ENCODE peak calls at places on chromosomes 12 and 14, in eight cellular contexts. One of them, this sample, is unnamed.

GRCh38 chr12:27785882-27786570 is 6.0 kb upstream of the MANSC4 start:
- DNase-seq in K562: no peak
- DNase-seq in HepG2: no peak
- DNase-seq in HCT116: no peak
- DNase-seq in SK-N-SH: no peak
- DNase-seq in endothelial cell of umbilical vein: peak
- DNase-seq in GM12878: no peak
- DNase-seq in H1: no peak
- DNase-seq in this sample: peak

GRCh38 chr14:101071493-101071891 is 168.0 kb upstream of the RTL1 start:
- DNase-seq in K562: no peak
- DNase-seq in HepG2: no peak
- DNase-seq in HCT116: no peak
- DNase-seq in SK-N-SH: peak
- DNase-seq in endothelial cell of umbilical vein: no peak
- DNase-seq in GM12878: no peak
- DNase-seq in H1: no peak
- DNase-seq in this sample: no peak

GRCh38 chr12:57637364-57637763 is 4.4 kb upstream of the B4GALNT1 start:
- DNase-seq in K562: no peak
- DNase-seq in HepG2: no peak
- DNase-seq in HCT116: no peak
- DNase-seq in SK-N-SH: no peak
- DNase-seq in endothelial cell of umbilical vein: no peak
- DNase-seq in GM12878: no peak
- DNase-seq in H1: no peak
- DNase-seq in this sample: no peak

GRCh38 chr12:73083736-73084135 is 811.6 kb downstream of the TRHDE start:
- DNase-seq in K562: no peak
- DNase-seq in HepG2: no peak
- DNase-seq in HCT116: no peak
- DNase-seq in SK-N-SH: no peak
- DNase-seq in endothelial cell of umbilical vein: no peak
- DNase-seq in GM12878: no peak
- DNase-seq in H1: no peak
- DNase-seq in this sample: no peak

GRCh38 chr12:87981495-87981894 is 47.7 kb downstream of the C12orf50 start:
- DNase-seq in K562: no peak
- DNase-seq in HepG2: no peak
- DNase-seq in HCT116: no peak
- DNase-seq in SK-N-SH: no peak
- DNase-seq in endothelial cell of umbilical vein: no peak
- DNase-seq in GM12878: no peak
- DNase-seq in H1: no peak
- DNase-seq in this sample: no peak

GRCh38 chr12:64781374-64782029 is 22.3 kb upstream of the GNS start:
- DNase-seq in K562: no peak
- DNase-seq in HepG2: no peak
- DNase-seq in HCT116: no peak
- DNase-seq in SK-N-SH: peak
- DNase-seq in endothelial cell of umbilical vein: peak
- DNase-seq in GM12878: no peak
- DNase-seq in H1: no peak
- DNase-seq in this sample: no peak

GRCh38 chr12:70691018-70691672 is 53.9 kb upstream of the PTPRB start:
- DNase-seq in K562: no peak
- DNase-seq in HepG2: no peak
- DNase-seq in HCT116: no peak
- DNase-seq in SK-N-SH: no peak
- DNase-seq in endothelial cell of umbilical vein: peak
- DNase-seq in GM12878: no peak
- DNase-seq in H1: no peak
- DNase-seq in this sample: no peak

GRCh38 chr12:102372112-102372511 is 108.3 kb downstream of the IGF1 start:
- DNase-seq in K562: no peak
- DNase-seq in HepG2: no peak
- DNase-seq in HCT116: no peak
- DNase-seq in SK-N-SH: no peak
- DNase-seq in endothelial cell of umbilical vein: no peak
- DNase-seq in GM12878: no peak
- DNase-seq in H1: no peak
- DNase-seq in this sample: no peak

GRCh38 chr12:113221181-113221996 is at the start of gene TPCN1:
- DNase-seq in K562: peak
- DNase-seq in HepG2: peak
- DNase-seq in HCT116: peak
- DNase-seq in SK-N-SH: peak
- DNase-seq in endothelial cell of umbilical vein: peak
- DNase-seq in GM12878: peak
- DNase-seq in H1: peak
- DNase-seq in this sample: peak

GRCh38 chr12:1391722-1392121 is 202.7 kb downstream of the FBXL14 start:
- DNase-seq in K562: no peak
- DNase-seq in HepG2: no peak
- DNase-seq in HCT116: peak
- DNase-seq in SK-N-SH: no peak
- DNase-seq in endothelial cell of umbilical vein: no peak
- DNase-seq in GM12878: no peak
- DNase-seq in H1: no peak
- DNase-seq in this sample: no peak

GRCh38 chr12:9634177-9634803 is 26.6 kb upstream of the KLRB1 start:
- DNase-seq in K562: peak
- DNase-seq in HepG2: peak
- DNase-seq in HCT116: no peak
- DNase-seq in SK-N-SH: peak
- DNase-seq in endothelial cell of umbilical vein: peak
- DNase-seq in GM12878: no peak
- DNase-seq in H1: no peak
- DNase-seq in this sample: no peak

GRCh38 chr12:65943388-65944137 is 119.3 kb downstream of the HMGA2 start:
- DNase-seq in K562: no peak
- DNase-seq in HepG2: no peak
- DNase-seq in HCT116: no peak
- DNase-seq in SK-N-SH: no peak
- DNase-seq in endothelial cell of umbilical vein: no peak
- DNase-seq in GM12878: no peak
- DNase-seq in H1: no peak
- DNase-seq in this sample: no peak

GRCh38 chr12:56014205-56014604 is 6.6 kb upstream of the IKZF4 start:
- DNase-seq in K562: no peak
- DNase-seq in HepG2: no peak
- DNase-seq in HCT116: no peak
- DNase-seq in SK-N-SH: no peak
- DNase-seq in endothelial cell of umbilical vein: peak
- DNase-seq in GM12878: no peak
- DNase-seq in H1: no peak
- DNase-seq in this sample: no peak

GRCh38 chr14:21090194-21090939 is 8.1 kb downstream of the ZNF219 start:
- DNase-seq in K562: peak
- DNase-seq in HepG2: no peak
- DNase-seq in HCT116: no peak
- DNase-seq in SK-N-SH: peak
- DNase-seq in endothelial cell of umbilical vein: no peak
- DNase-seq in GM12878: no peak
- DNase-seq in H1: no peak
- DNase-seq in this sample: no peak

GRCh38 chr14:21087294-21088091 is 11.0 kb downstream of the ZNF219 start:
- DNase-seq in K562: no peak
- DNase-seq in HepG2: no peak
- DNase-seq in HCT116: no peak
- DNase-seq in SK-N-SH: peak
- DNase-seq in endothelial cell of umbilical vein: peak
- DNase-seq in GM12878: no peak
- DNase-seq in H1: no peak
- DNase-seq in this sample: peak

GRCh38 chr14:21089271-21089670 is 9.2 kb downstream of the ZNF219 start:
- DNase-seq in K562: no peak
- DNase-seq in HepG2: no peak
- DNase-seq in HCT116: no peak
- DNase-seq in SK-N-SH: peak
- DNase-seq in endothelial cell of umbilical vein: no peak
- DNase-seq in GM12878: no peak
- DNase-seq in H1: no peak
- DNase-seq in this sample: no peak

GRCh38 chr14:21089877-21090193 is 8.6 kb downstream of the ZNF219 start:
- DNase-seq in K562: no peak
- DNase-seq in HepG2: no peak
- DNase-seq in HCT116: no peak
- DNase-seq in SK-N-SH: no peak
- DNase-seq in endothelial cell of umbilical vein: no peak
- DNase-seq in GM12878: no peak
- DNase-seq in H1: no peak
- DNase-seq in this sample: no peak

DNA sequence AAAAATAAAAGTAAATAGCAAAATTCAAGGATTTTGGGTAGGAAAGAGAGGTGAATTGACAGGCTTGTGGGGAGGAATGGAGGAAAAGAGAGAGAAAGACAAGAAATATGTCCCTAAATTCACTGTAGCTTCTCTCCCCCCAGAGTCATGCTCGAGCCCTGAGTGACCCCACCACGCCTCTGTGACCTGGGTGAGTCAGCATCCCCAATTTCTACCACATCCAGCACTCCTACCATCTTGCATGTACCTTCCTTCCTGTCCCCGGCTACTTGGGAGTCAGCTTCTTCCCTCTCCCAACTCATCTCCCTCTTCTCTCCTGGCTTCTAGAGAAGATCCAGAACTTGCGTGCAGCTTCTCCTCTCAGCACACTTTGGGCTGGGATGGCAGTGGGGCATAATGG is 9.8 kb downstream of the ZNF219 start:
- DNase-seq in K562: no peak
- DNase-seq in HepG2: no peak
- DNase-seq in HCT116: no peak
- DNase-seq in SK-N-SH: peak
- DNase-seq in endothelial cell of umbilical vein: no peak
- DNase-seq in GM12878: no peak
- DNase-seq in H1: no peak
- DNase-seq in this sample: no peak
- H3K9ac ChIP-seq in K562: no peak
- H3K9ac ChIP-seq in HepG2: no peak
- H3K9ac ChIP-seq in HCT116: no peak
- H3K9ac ChIP-seq in SK-N-SH: no peak
- H3K9ac ChIP-seq in endothelial cell of umbilical vein: no peak
- H3K9ac ChIP-seq in GM12878: no peak
- H3K9ac ChIP-seq in H1: no peak
- H3K9ac ChIP-seq in this sample: no peak

DNA sequence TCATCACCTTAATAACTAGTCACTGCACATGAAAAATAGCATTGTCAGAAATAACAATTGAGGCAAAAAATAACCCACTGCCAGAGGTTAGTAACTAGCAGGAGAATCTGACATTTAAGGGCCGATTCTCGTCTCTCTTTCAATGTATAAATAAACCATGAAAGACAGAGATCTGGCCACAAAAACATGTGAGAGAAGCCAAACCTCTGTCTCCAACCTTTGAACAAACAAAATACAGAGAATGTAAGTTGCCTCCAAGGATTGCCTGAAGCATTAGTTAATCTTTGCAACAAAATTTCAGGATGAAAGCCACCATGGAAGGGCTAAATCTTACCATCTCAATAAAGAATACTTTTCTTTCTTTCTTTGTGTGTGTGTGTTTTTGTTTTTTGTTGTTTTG is 257.4 kb upstream of the TMTC1 start:
- DNase-seq in K562: no peak
- DNase-seq in HepG2: no peak
- DNase-seq in HCT116: no peak
- DNase-seq in SK-N-SH: no peak
- DNase-seq in endothelial cell of umbilical vein: no peak
- DNase-seq in GM12878: no peak
- DNase-seq in H1: no peak
- DNase-seq in this sample: no peak
- H3K27ac ChIP-seq in K562: no peak
- H3K27ac ChIP-seq in HepG2: no peak
- H3K27ac ChIP-seq in HCT116: no peak
- H3K27ac ChIP-seq in SK-N-SH: no peak
- H3K27ac ChIP-seq in endothelial cell of umbilical vein: no peak
- H3K27ac ChIP-seq in GM12878: no peak
- H3K27ac ChIP-seq in H1: no peak
- H3K27ac ChIP-seq in this sample: no peak

DNA sequence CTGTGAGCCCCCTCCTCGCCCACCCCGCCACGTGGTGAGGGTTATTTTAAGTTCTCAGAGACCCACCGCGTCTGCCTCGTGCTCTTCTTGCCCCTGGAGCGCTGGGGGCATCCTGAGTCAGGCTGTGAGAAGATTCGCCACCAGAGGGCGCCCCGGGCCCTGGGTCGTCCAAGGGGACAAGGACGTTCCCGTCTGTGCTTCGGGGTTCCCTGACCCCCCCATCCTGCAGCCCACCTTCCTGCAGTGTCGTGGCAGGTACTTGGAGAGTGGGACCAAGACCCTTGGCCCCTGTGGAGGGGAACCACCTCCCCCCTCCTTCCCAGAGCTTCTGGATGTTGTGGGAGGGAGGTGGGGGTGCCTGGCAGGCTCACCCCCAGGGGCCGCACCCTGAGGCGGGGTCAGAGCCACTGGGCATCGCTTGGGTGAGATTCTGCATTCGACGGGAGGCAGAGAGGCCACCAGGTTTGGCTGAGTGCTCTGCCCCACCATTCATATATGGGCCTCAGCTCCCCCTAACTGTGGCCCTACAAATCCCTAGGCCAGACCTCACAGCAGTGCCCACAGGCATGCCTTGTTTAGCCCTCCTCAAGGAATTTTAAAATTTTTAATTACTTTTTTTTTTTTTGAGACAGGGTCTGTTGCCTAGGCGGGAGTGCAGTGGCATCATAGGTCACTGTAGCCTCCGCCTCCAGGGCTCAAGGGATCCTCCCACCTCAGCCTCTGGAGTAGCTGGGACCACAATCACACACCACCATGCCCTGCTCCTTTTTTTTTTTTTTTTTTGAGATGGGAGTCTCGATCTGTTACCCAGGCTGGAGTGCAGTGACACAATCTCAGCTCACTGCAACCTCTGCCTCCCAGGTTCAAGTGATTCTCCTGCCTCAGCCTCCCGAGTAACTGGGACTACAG is 17.0 kb downstream of the RHOF start:
- DNase-seq in K562: peak
- DNase-seq in HepG2: no peak
- DNase-seq in HCT116: no peak
- DNase-seq in SK-N-SH: peak
- DNase-seq in endothelial cell of umbilical vein: peak
- DNase-seq in GM12878: no peak
- DNase-seq in H1: no peak
- DNase-seq in this sample: no peak
- TF ChIP-seq POLR2AphosphoS5 in K562: no peak
- TF ChIP-seq POLR2AphosphoS5 in HepG2: no peak
- TF ChIP-seq POLR2AphosphoS5 in HCT116: peak
- TF ChIP-seq POLR2AphosphoS5 in SK-N-SH: no peak
- TF ChIP-seq POLR2AphosphoS5 in endothelial cell of umbilical vein: no peak
- TF ChIP-seq POLR2AphosphoS5 in GM12878: no peak
- TF ChIP-seq POLR2AphosphoS5 in H1: peak
- TF ChIP-seq POLR2AphosphoS5 in this sample: peak

GRCh38 chr14:96917442-96917963 is 120.3 kb downstream of the VRK1 start:
- DNase-seq in K562: peak
- DNase-seq in HepG2: no peak
- DNase-seq in HCT116: no peak
- DNase-seq in SK-N-SH: no peak
- DNase-seq in endothelial cell of umbilical vein: no peak
- DNase-seq in GM12878: no peak
- DNase-seq in H1: no peak
- DNase-seq in this sample: no peak
- H3K9ac ChIP-seq in K562: peak
- H3K9ac ChIP-seq in HepG2: no peak
- H3K9ac ChIP-seq in HCT116: no peak
- H3K9ac ChIP-seq in SK-N-SH: no peak
- H3K9ac ChIP-seq in endothelial cell of umbilical vein: no peak
- H3K9ac ChIP-seq in GM12878: no peak
- H3K9ac ChIP-seq in H1: no peak
- H3K9ac ChIP-seq in this sample: no peak

GRCh38 chr12:104011265-104011664 is 38.7 kb downstream of the GLT8D2 start:
- DNase-seq in K562: no peak
- DNase-seq in HepG2: no peak
- DNase-seq in HCT116: peak
- DNase-seq in SK-N-SH: no peak
- DNase-seq in endothelial cell of umbilical vein: peak
- DNase-seq in GM12878: no peak
- DNase-seq in H1: no peak
- DNase-seq in this sample: no peak
- H3K27ac ChIP-seq in K562: peak
- H3K27ac ChIP-seq in HepG2: no peak
- H3K27ac ChIP-seq in HCT116: no peak
- H3K27ac ChIP-seq in SK-N-SH: peak
- H3K27ac ChIP-seq in endothelial cell of umbilical vein: peak
- H3K27ac ChIP-seq in GM12878: no peak
- H3K27ac ChIP-seq in H1: no peak
- H3K27ac ChIP-seq in this sample: no peak

This sample was measured in SK-N-MC.